ENCODE peak calls at places on chromosomes 11 and 22, in six cellular contexts. One of them, this sample, is unnamed.

GRCh38 chr11:120057595-120058581 is 80.0 kb downstream of the TRIM29 start:
- DNase-seq in stimulated activated CD4-positive, alpha-beta T cell treated with anti-CD3 and anti-CD28 coated beads, Interleukin-1b, Interleukin-23, amount 100 ng/mL, for 24 hours: no peak
- DNase-seq in SW 1271: no peak
- DNase-seq in NCI-H774: no peak
- DNase-seq in cardiac fibroblast: peak; percentile 3
- DNase-seq in T-helper 9 cell: no peak
- DNase-seq in this sample: no peak

GRCh38 chr11:36292311-36292722 is 3.1 kb upstream of the COMMD9 start:
- DNase-seq in stimulated activated CD4-positive, alpha-beta T cell treated with anti-CD3 and anti-CD28 coated beads, Interleukin-1b, Interleukin-23, amount 100 ng/mL, for 24 hours: no peak
- DNase-seq in SW 1271: no peak
- DNase-seq in NCI-H774: peak; percentile 28
- DNase-seq in cardiac fibroblast: peak; percentile 63
- DNase-seq in T-helper 9 cell: no peak
- DNase-seq in this sample: no peak

GRCh38 chr11:116990061-116990473 is 108.2 kb downstream of the SIK3 start:
- DNase-seq in stimulated activated CD4-positive, alpha-beta T cell treated with anti-CD3 and anti-CD28 coated beads, Interleukin-1b, Interleukin-23, amount 100 ng/mL, for 24 hours: no peak
- DNase-seq in SW 1271: no peak
- DNase-seq in NCI-H774: no peak
- DNase-seq in cardiac fibroblast: peak; percentile 87
- DNase-seq in T-helper 9 cell: no peak
- DNase-seq in this sample: no peak

GRCh38 chr11:104956528-104956927 is 11.8 kb downstream of the CASP4 start:
- DNase-seq in stimulated activated CD4-positive, alpha-beta T cell treated with anti-CD3 and anti-CD28 coated beads, Interleukin-1b, Interleukin-23, amount 100 ng/mL, for 24 hours: no peak
- DNase-seq in SW 1271: no peak
- DNase-seq in NCI-H774: no peak
- DNase-seq in cardiac fibroblast: no peak
- DNase-seq in T-helper 9 cell: no peak
- DNase-seq in this sample: no peak

GRCh38 chr22:41863472-41863871 is 30.6 kb downstream of the SREBF2 start:
- DNase-seq in stimulated activated CD4-positive, alpha-beta T cell treated with anti-CD3 and anti-CD28 coated beads, Interleukin-1b, Interleukin-23, amount 100 ng/mL, for 24 hours: no peak
- DNase-seq in SW 1271: no peak
- DNase-seq in NCI-H774: no peak
- DNase-seq in cardiac fibroblast: no peak
- DNase-seq in T-helper 9 cell: no peak
- DNase-seq in this sample: no peak

GRCh38 chr11:77776455-77776854 is 44.1 kb downstream of the RSF1 start:
- DNase-seq in stimulated activated CD4-positive, alpha-beta T cell treated with anti-CD3 and anti-CD28 coated beads, Interleukin-1b, Interleukin-23, amount 100 ng/mL, for 24 hours: no peak
- DNase-seq in SW 1271: no peak
- DNase-seq in NCI-H774: no peak
- DNase-seq in cardiac fibroblast: peak; percentile 19
- DNase-seq in T-helper 9 cell: no peak
- DNase-seq in this sample: no peak

GRCh38 chr22:18970180-18970947 is 34.3 kb upstream of the PRODH start:
- DNase-seq in stimulated activated CD4-positive, alpha-beta T cell treated with anti-CD3 and anti-CD28 coated beads, Interleukin-1b, Interleukin-23, amount 100 ng/mL, for 24 hours: no peak
- DNase-seq in SW 1271: no peak
- DNase-seq in NCI-H774: peak; percentile 32
- DNase-seq in cardiac fibroblast: no peak
- DNase-seq in T-helper 9 cell: no peak
- DNase-seq in this sample: no peak

GRCh38 chr11:86138958-86139357 is 70.1 kb upstream of the PICALM start:
- DNase-seq in stimulated activated CD4-positive, alpha-beta T cell treated with anti-CD3 and anti-CD28 coated beads, Interleukin-1b, Interleukin-23, amount 100 ng/mL, for 24 hours: no peak
- DNase-seq in SW 1271: no peak
- DNase-seq in NCI-H774: no peak
- DNase-seq in cardiac fibroblast: no peak
- DNase-seq in T-helper 9 cell: no peak
- DNase-seq in this sample: no peak

GRCh38 chr11:118171274-118172062 is 5.0 kb downstream of the SCN2B start:
- DNase-seq in stimulated activated CD4-positive, alpha-beta T cell treated with anti-CD3 and anti-CD28 coated beads, Interleukin-1b, Interleukin-23, amount 100 ng/mL, for 24 hours: peak; percentile 61
- DNase-seq in SW 1271: no peak
- DNase-seq in NCI-H774: peak; percentile 68
- DNase-seq in cardiac fibroblast: peak; percentile 60
- DNase-seq in T-helper 9 cell: peak; percentile 69
- DNase-seq in this sample: no peak

GRCh38 chr11:12808519-12808918 is 134.3 kb downstream of the TEAD1 start:
- DNase-seq in stimulated activated CD4-positive, alpha-beta T cell treated with anti-CD3 and anti-CD28 coated beads, Interleukin-1b, Interleukin-23, amount 100 ng/mL, for 24 hours: no peak
- DNase-seq in SW 1271: no peak
- DNase-seq in NCI-H774: no peak
- DNase-seq in cardiac fibroblast: peak; percentile 35
- DNase-seq in T-helper 9 cell: no peak
- DNase-seq in this sample: no peak

GRCh38 chr11:120601566-120601965 is 90.0 kb downstream of the GRIK4 start:
- DNase-seq in stimulated activated CD4-positive, alpha-beta T cell treated with anti-CD3 and anti-CD28 coated beads, Interleukin-1b, Interleukin-23, amount 100 ng/mL, for 24 hours: no peak
- DNase-seq in SW 1271: no peak
- DNase-seq in NCI-H774: no peak
- DNase-seq in cardiac fibroblast: peak; percentile 23
- DNase-seq in T-helper 9 cell: no peak
- DNase-seq in this sample: no peak

GRCh38 chr11:24239016-24239720 is 257.7 kb upstream of the LUZP2 start:
- DNase-seq in stimulated activated CD4-positive, alpha-beta T cell treated with anti-CD3 and anti-CD28 coated beads, Interleukin-1b, Interleukin-23, amount 100 ng/mL, for 24 hours: no peak
- DNase-seq in SW 1271: no peak
- DNase-seq in NCI-H774: no peak
- DNase-seq in cardiac fibroblast: peak; percentile 37
- DNase-seq in T-helper 9 cell: no peak
- DNase-seq in this sample: no peak

GRCh38 chr22:49655168-49655812 is 172.4 kb downstream of the BRD1 start:
- DNase-seq in stimulated activated CD4-positive, alpha-beta T cell treated with anti-CD3 and anti-CD28 coated beads, Interleukin-1b, Interleukin-23, amount 100 ng/mL, for 24 hours: no peak
- DNase-seq in SW 1271: no peak
- DNase-seq in NCI-H774: no peak
- DNase-seq in cardiac fibroblast: no peak
- DNase-seq in T-helper 9 cell: no peak
- DNase-seq in this sample: no peak

GRCh38 chr22:20183823-20184222 is 33.0 kb upstream of the CCDC188 start:
- DNase-seq in stimulated activated CD4-positive, alpha-beta T cell treated with anti-CD3 and anti-CD28 coated beads, Interleukin-1b, Interleukin-23, amount 100 ng/mL, for 24 hours: no peak
- DNase-seq in SW 1271: no peak
- DNase-seq in NCI-H774: no peak
- DNase-seq in cardiac fibroblast: no peak
- DNase-seq in T-helper 9 cell: no peak
- DNase-seq in this sample: no peak

GRCh38 chr11:124829986-124830385 is 29.8 kb upstream of the MSANTD2 start:
- DNase-seq in stimulated activated CD4-positive, alpha-beta T cell treated with anti-CD3 and anti-CD28 coated beads, Interleukin-1b, Interleukin-23, amount 100 ng/mL, for 24 hours: no peak
- DNase-seq in SW 1271: no peak
- DNase-seq in NCI-H774: no peak
- DNase-seq in cardiac fibroblast: peak; percentile 36
- DNase-seq in T-helper 9 cell: no peak
- DNase-seq in this sample: no peak

GRCh38 chr11:1399386-1400167 is 9.8 kb downstream of the BRSK2 start:
- DNase-seq in stimulated activated CD4-positive, alpha-beta T cell treated with anti-CD3 and anti-CD28 coated beads, Interleukin-1b, Interleukin-23, amount 100 ng/mL, for 24 hours: no peak
- DNase-seq in SW 1271: no peak
- DNase-seq in NCI-H774: no peak
- DNase-seq in cardiac fibroblast: no peak
- DNase-seq in T-helper 9 cell: no peak
- DNase-seq in this sample: no peak

GRCh38 chr22:30054764-30055069 is 25.5 kb upstream of the HORMAD2 start:
- DNase-seq in stimulated activated CD4-positive, alpha-beta T cell treated with anti-CD3 and anti-CD28 coated beads, Interleukin-1b, Interleukin-23, amount 100 ng/mL, for 24 hours: no peak
- DNase-seq in SW 1271: no peak
- DNase-seq in NCI-H774: no peak
- DNase-seq in cardiac fibroblast: no peak
- DNase-seq in T-helper 9 cell: no peak
- DNase-seq in this sample: no peak

GRCh38 chr11:128621491-128622136 is 34.3 kb upstream of the ETS1 start:
- DNase-seq in stimulated activated CD4-positive, alpha-beta T cell treated with anti-CD3 and anti-CD28 coated beads, Interleukin-1b, Interleukin-23, amount 100 ng/mL, for 24 hours: no peak
- DNase-seq in SW 1271: no peak
- DNase-seq in NCI-H774: no peak
- DNase-seq in cardiac fibroblast: peak; percentile 90
- DNase-seq in T-helper 9 cell: no peak
- DNase-seq in this sample: peak; percentile 13

GRCh38 chr11:1120532-1121342 is 37.0 kb upstream of the MUC5AC start:
- DNase-seq in stimulated activated CD4-positive, alpha-beta T cell treated with anti-CD3 and anti-CD28 coated beads, Interleukin-1b, Interleukin-23, amount 100 ng/mL, for 24 hours: no peak
- DNase-seq in SW 1271: no peak
- DNase-seq in NCI-H774: no peak
- DNase-seq in cardiac fibroblast: no peak
- DNase-seq in T-helper 9 cell: no peak
- DNase-seq in this sample: no peak

GRCh38 chr11:74871037-74871436 is 77.9 kb downstream of the XRRA1 start:
- DNase-seq in stimulated activated CD4-positive, alpha-beta T cell treated with anti-CD3 and anti-CD28 coated beads, Interleukin-1b, Interleukin-23, amount 100 ng/mL, for 24 hours: no peak
- DNase-seq in SW 1271: no peak
- DNase-seq in NCI-H774: no peak
- DNase-seq in cardiac fibroblast: no peak
- DNase-seq in T-helper 9 cell: no peak
- DNase-seq in this sample: no peak

GRCh38 chr11:74681686-74682651 is 49.3 kb downstream of the CHRDL2 start:
- DNase-seq in stimulated activated CD4-positive, alpha-beta T cell treated with anti-CD3 and anti-CD28 coated beads, Interleukin-1b, Interleukin-23, amount 100 ng/mL, for 24 hours: no peak
- DNase-seq in SW 1271: no peak
- DNase-seq in NCI-H774: peak; percentile 22
- DNase-seq in cardiac fibroblast: no peak
- DNase-seq in T-helper 9 cell: no peak
- DNase-seq in this sample: no peak

GRCh38 chr11:100716848-100717247 is 29.8 kb downstream of the ARHGAP42 start:
- DNase-seq in stimulated activated CD4-positive, alpha-beta T cell treated with anti-CD3 and anti-CD28 coated beads, Interleukin-1b, Interleukin-23, amount 100 ng/mL, for 24 hours: no peak
- DNase-seq in SW 1271: no peak
- DNase-seq in NCI-H774: no peak
- DNase-seq in cardiac fibroblast: no peak
- DNase-seq in T-helper 9 cell: no peak
- DNase-seq in this sample: no peak

GRCh38 chr11:65639623-65640482 is 2.0 kb downstream of the SIPA1 start:
- DNase-seq in stimulated activated CD4-positive, alpha-beta T cell treated with anti-CD3 and anti-CD28 coated beads, Interleukin-1b, Interleukin-23, amount 100 ng/mL, for 24 hours: no peak
- DNase-seq in SW 1271: no peak
- DNase-seq in NCI-H774: no peak
- DNase-seq in cardiac fibroblast: no peak
- DNase-seq in T-helper 9 cell: peak; percentile 72
- DNase-seq in this sample: no peak

GRCh38 chr11:114820621-114821020 is 142.3 kb downstream of the NXPE2 start:
- DNase-seq in stimulated activated CD4-positive, alpha-beta T cell treated with anti-CD3 and anti-CD28 coated beads, Interleukin-1b, Interleukin-23, amount 100 ng/mL, for 24 hours: no peak
- DNase-seq in SW 1271: no peak
- DNase-seq in NCI-H774: no peak
- DNase-seq in cardiac fibroblast: no peak
- DNase-seq in T-helper 9 cell: no peak
- DNase-seq in this sample: no peak

GRCh38 chr11:62439785-62440602 is 21.2 kb downstream of the SCGB1A1 start:
- DNase-seq in stimulated activated CD4-positive, alpha-beta T cell treated with anti-CD3 and anti-CD28 coated beads, Interleukin-1b, Interleukin-23, amount 100 ng/mL, for 24 hours: no peak
- DNase-seq in SW 1271: no peak
- DNase-seq in NCI-H774: no peak
- DNase-seq in cardiac fibroblast: peak; percentile 80
- DNase-seq in T-helper 9 cell: no peak
- DNase-seq in this sample: peak; percentile 68

This sample was measured in T1000.